ENCODE peak calls at places on chromosomes 7 and 10, in seven cellular contexts. R is HCT116, P is GM12878, X is H1, U is K562, C is HepG2, H is SK-N-SH. A is an unnamed sample.
A peak's percentile ranks its signal among the peaks of the same experiment; 100 is the strongest.

GRCh38 chr10:52351911-52352310 is 37.8 kb downstream of the DKK1 start:
- DNase-seq in X (no peak), R (no peak), P (no peak), H (no peak), C (no peak), U (no peak), A (peak; percentile 37)

GRCh38 chr7:1693991-1694524 is 24.0 kb downstream of the ELFN1 start:
- DNase-seq in P (no peak), U (no peak), R (no peak), X (peak; percentile 88), H (peak; percentile 80), C (no peak), A (no peak)

GRCh38 chr10:4127518-4128315 is 342.7 kb upstream of the KLF6 start:
- DNase-seq in X (no peak), R (no peak), C (peak; percentile 26), U (no peak), H (no peak), P (peak; percentile 71), A (peak; percentile 13)

GRCh38 chr7:24704311-24704710 is 53.0 kb downstream of the GSDME start:
- DNase-seq in U (no peak), C (no peak), R (no peak), X (no peak), H (no peak), P (no peak), A (no peak)

GRCh38 chr10:59839576-59839975 is 66.8 kb downstream of the CCDC6 start:
- DNase-seq in R (no peak), U (no peak), H (no peak), P (no peak), X (no peak), C (no peak), A (no peak)

GRCh38 chr10:127947206-127947605 is 40.3 kb downstream of the PTPRE start:
- DNase-seq in X (no peak), U (no peak), P (no peak), H (no peak), R (no peak), C (no peak), A (no peak)

GRCh38 chr7:37067961-37068536 is 343.8 kb upstream of the AOAH start:
- DNase-seq in P (peak; percentile 13), C (no peak), U (no peak), H (no peak), R (no peak), X (no peak), A (no peak)

GRCh38 chr7:22138106-22138505 is 192.4 kb upstream of the CDCA7L start:
- DNase-seq in P (no peak), R (no peak), H (no peak), C (no peak), X (no peak), U (no peak), A (no peak)

GRCh38 chr10:12097791-12098190 is 29.0 kb downstream of the DHTKD1 start:
- DNase-seq in C (no peak), X (no peak), P (no peak), U (no peak), R (no peak), H (no peak), A (no peak)

GRCh38 chr10:115129752-115130151 is 36.6 kb downstream of the ATRNL1 start:
- DNase-seq in C (peak; percentile 10), X (no peak), U (no peak), H (peak; percentile 13), P (no peak), R (peak; percentile 43), A (peak; percentile 36)

GRCh38 chr10:32346551-32347362 is at the start of gene EPC1:
- DNase-seq in U (peak; percentile 93), X (peak; percentile 93), C (peak; percentile 74), R (peak; percentile 71), H (peak; percentile 97), P (peak; percentile 63), A (peak; percentile 90)

GRCh38 chr7:112509390-112509789 is 28.6 kb downstream of the LSMEM1 start:
- DNase-seq in U (no peak), H (no peak), C (no peak), X (no peak), R (no peak), P (no peak), A (no peak)

GRCh38 chr7:39644170-39644569 is 20.8 kb downstream of the RALA start:
- DNase-seq in P (no peak), H (no peak), C (no peak), X (no peak), U (no peak), R (no peak), A (no peak)

GRCh38 chr7:17584822-17585221 is 286.4 kb downstream of the AHR start:
- DNase-seq in P (no peak), U (no peak), H (no peak), C (no peak), R (no peak), X (no peak), A (no peak)

GRCh38 chr7:33903770-33904679 is 1.3 kb upstream of the BMPER start:
- DNase-seq in P (no peak), X (peak; percentile 70), U (no peak), C (peak; percentile 3), R (no peak), H (peak; percentile 74), A (no peak)

GRCh38 chr10:79560160-79560709 is at the start of gene SFTPA2:
- DNase-seq in P (no peak), U (no peak), H (no peak), C (no peak), R (no peak), X (no peak), A (peak; percentile 55)

GRCh38 chr7:876972-877311 is 588 bp downstream of the GET4 start:
- DNase-seq in C (no peak), U (no peak), P (no peak), R (no peak), H (no peak), X (no peak), A (peak; percentile 63)

GRCh38 chr10:103455235-103455634 is 3.1 kb upstream of the CALHM2 start:
- DNase-seq in H (no peak), C (no peak), X (no peak), U (no peak), P (no peak), R (no peak), A (no peak)

GRCh38 chr7:105776068-105776790 is 100.2 kb downstream of the ATXN7L1 start:
- DNase-seq in P (no peak), U (peak; percentile 46), R (peak; percentile 94), X (peak; percentile 71), H (no peak), C (peak; percentile 90), A (no peak)

GRCh38 chr7:80273327-80273726 is 138.7 kb downstream of the GNAI1 start:
- DNase-seq in H (no peak), C (no peak), P (no peak), X (no peak), R (no peak), U (no peak), A (no peak)

GRCh38 chr10:34206078-34206477 is 609.0 kb downstream of the PARD3 start:
- DNase-seq in C (no peak), P (no peak), U (peak; percentile 8), X (no peak), R (no peak), H (no peak), A (no peak)

GRCh38 chr10:34207350-34207749 is 607.7 kb downstream of the PARD3 start:
- DNase-seq in H (no peak), P (no peak), R (no peak), C (no peak), U (no peak), X (no peak), A (no peak)

GRCh38 chr10:34205452-34205851 is 609.6 kb downstream of the PARD3 start:
- DNase-seq in H (no peak), U (no peak), P (no peak), X (no peak), C (no peak), R (no peak), A (no peak)

GRCh38 chr10:34203966-34204630 is 611.0 kb downstream of the PARD3 start:
- DNase-seq in C (peak; percentile 54), H (no peak), R (no peak), X (no peak), P (no peak), U (no peak), A (no peak)

GRCh38 chr10:34206602-34207268 is 608.4 kb downstream of the PARD3 start:
- DNase-seq in X (no peak), C (no peak), U (no peak), R (no peak), P (no peak), H (no peak), A (no peak)
- TF ChIP-seq JUND in X (no peak), C (no peak), U (no peak), R (no peak), P (no peak), H (no peak), A (no peak)

GRCh38 chr10:3077940-3078630 is 10.7 kb downstream of the PFKP start:
- DNase-seq in R (no peak), C (no peak), U (no peak), X (no peak), P (no peak), H (no peak), A (no peak)
- TF ChIP-seq JUND in R (no peak), C (no peak), U (no peak), X (no peak), P (no peak), H (no peak), A (no peak)

DNA sequence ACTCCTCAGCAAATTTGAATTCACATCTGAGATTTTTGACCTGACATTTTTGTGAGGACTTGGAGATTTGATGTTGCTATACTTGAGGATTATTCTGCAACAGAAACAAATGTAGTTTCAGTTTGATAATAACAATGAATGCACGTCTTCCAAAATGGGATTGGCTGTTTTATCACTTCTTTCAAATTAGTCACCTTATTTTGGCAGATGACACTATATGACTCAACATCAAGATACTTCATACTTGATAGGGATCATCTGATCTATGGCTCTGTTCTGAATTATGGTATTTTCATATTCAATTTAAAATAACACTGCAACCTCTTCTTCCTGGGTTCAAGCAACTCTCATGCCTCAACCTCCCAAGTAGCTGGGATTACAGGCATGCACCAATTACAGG is 24.2 kb downstream of the ARL5B start:
- DNase-seq in X (no peak), P (no peak), U (no peak), R (no peak), H (no peak), C (no peak), A (no peak)
- TF ChIP-seq JUND in X (no peak), P (no peak), U (no peak), R (no peak), H (peak; percentile 89), C (no peak), A (no peak)

GRCh38 chr7:129494041-129494440 is 8.3 kb upstream of the SMKR1 start:
- DNase-seq in P (peak; percentile 31), H (no peak), U (no peak), C (no peak), X (no peak), R (no peak), A (no peak)

GRCh38 chr7:129493555-129493954 is 8.8 kb upstream of the SMKR1 start:
- DNase-seq in U (no peak), H (no peak), X (no peak), P (no peak), R (no peak), C (no peak), A (no peak)

GRCh38 chr7:129492406-129492805 is 9.9 kb upstream of the SMKR1 start:
- DNase-seq in U (no peak), X (no peak), P (no peak), H (no peak), C (no peak), R (no peak), A (no peak)

DNA sequence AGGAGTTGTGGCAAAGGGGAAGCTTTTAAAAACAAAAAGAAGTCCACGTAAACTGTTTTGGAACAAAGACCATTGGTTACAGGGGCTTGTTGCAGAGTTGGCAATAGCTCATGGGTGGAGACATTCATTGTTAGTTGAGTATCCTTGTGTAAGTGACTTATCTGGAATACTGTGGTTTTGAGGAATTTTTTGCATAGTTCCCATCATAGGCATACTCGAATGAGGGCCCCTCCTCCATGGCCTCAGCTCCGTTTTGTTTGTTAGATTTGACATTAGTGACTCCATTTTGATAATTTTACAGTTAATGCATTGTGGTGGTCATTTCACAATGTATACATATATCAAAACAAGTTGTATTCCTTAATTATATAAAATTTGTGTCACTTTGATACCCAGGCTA is 12.8 kb upstream of the SMKR1 start:
- DNase-seq in U (no peak), X (no peak), P (no peak), R (no peak), H (no peak), C (peak; percentile 12), A (no peak)
- TF ChIP-seq JUND in U (no peak), X (no peak), P (no peak), R (no peak), H (peak; percentile 5), C (no peak), A (no peak)